ENCODE peak calls at places on chromosomes 16 and 17, in six cellular contexts. Z, Q, J, C, G and H are unnamed samples.

GRCh38 chr17:6996256-6997111 is 635 bp downstream of the ALOX12 start:
- DNase-seq in Z (no peak), Q (no peak), J (no peak), C (no peak), G (no peak), H (no peak)

GRCh38 chr17:80029235-80029974 is 6.3 kb downstream of the TBC1D16 start:
- DNase-seq in Z (peak; percentile 82), Q (no peak), J (no peak), C (no peak), G (no peak), H (no peak)

GRCh38 chr16:78249056-78249455 is 149.6 kb downstream of the WWOX start:
- DNase-seq in Z (peak; percentile 11), Q (no peak), J (no peak), C (no peak), G (no peak), H (no peak)

GRCh38 chr16:24645739-24646645 is 83.5 kb upstream of the TNRC6A start:
- DNase-seq in Z (no peak), Q (no peak), J (peak; percentile 99), C (peak; percentile 100), G (no peak), H (peak; percentile 76)

GRCh38 chr17:48505788-48506187 is 25.0 kb downstream of the HOXB1 start:
- DNase-seq in Z (no peak), Q (peak; percentile 71), J (no peak), C (peak; percentile 68), G (peak; percentile 77), H (peak; percentile 30)

GRCh38 chr16:66471264-66471663 is 44.2 kb downstream of the BEAN1 start:
- DNase-seq in Z (no peak), Q (no peak), J (no peak), C (no peak), G (no peak), H (no peak)

GRCh38 chr17:38560503-38561318 is 45.0 kb downstream of the SRCIN1 start:
- DNase-seq in Z (peak; percentile 22), Q (no peak), J (no peak), C (no peak), G (no peak), H (no peak)

GRCh38 chr16:3363793-3364192 is 8.1 kb downstream of the OR2C1 start:
- DNase-seq in Z (no peak), Q (no peak), J (no peak), C (no peak), G (no peak), H (no peak)

GRCh38 chr17:81484195-81484979 is 28.2 kb downstream of the ACTG1 start:
- DNase-seq in Z (peak; percentile 88), Q (peak; percentile 84), J (peak; percentile 45), C (no peak), G (peak; percentile 62), H (no peak)

GRCh38 chr16:86261379-86261778 is 248.9 kb upstream of the FOXF1 start:
- DNase-seq in Z (no peak), Q (no peak), J (no peak), C (no peak), G (no peak), H (no peak)

GRCh38 chr17:67053438-67054000 is 9.2 kb downstream of the CACNG1 start:
- DNase-seq in Z (no peak), Q (no peak), J (no peak), C (no peak), G (no peak), H (no peak)

GRCh38 chr16:27273670-27274522 is 5.3 kb upstream of the NSMCE1 start:
- DNase-seq in Z (no peak), Q (no peak), J (no peak), C (no peak), G (no peak), H (no peak)

GRCh38 chr17:49575524-49576120 is at the start of gene NXPH3:
- DNase-seq in Z (peak; percentile 62), Q (peak; percentile 55), J (no peak), C (no peak), G (no peak), H (no peak)

GRCh38 chr16:66858740-66859396 is 14.7 kb downstream of the CA7 start:
- DNase-seq in Z (peak; percentile 70), Q (no peak), J (no peak), C (no peak), G (no peak), H (no peak)

GRCh38 chr16:28254158-28254557 is 38.2 kb upstream of the SBK1 start:
- DNase-seq in Z (no peak), Q (no peak), J (no peak), C (no peak), G (no peak), H (no peak)

GRCh38 chr17:45110676-45111611 is 21.4 kb downstream of the PLCD3 start:
- DNase-seq in Z (peak; percentile 76), Q (peak; percentile 7), J (no peak), C (no peak), G (no peak), H (no peak)

GRCh38 chr16:48846277-48846676 is 236.3 kb upstream of the N4BP1 start:
- DNase-seq in Z (no peak), Q (no peak), J (no peak), C (no peak), G (no peak), H (no peak)

GRCh38 chr17:78117027-78117981 is 11.3 kb downstream of the TMC6 start:
- DNase-seq in Z (no peak), Q (peak; percentile 39), J (no peak), C (no peak), G (no peak), H (no peak)

GRCh38 chr17:79581306-79581932 is 29.4 kb downstream of the RBFOX3 start:
- DNase-seq in Z (no peak), Q (peak; percentile 7), J (no peak), C (no peak), G (no peak), H (no peak)

GRCh38 chr16:89410794-89411309 is 79.5 kb downstream of the ANKRD11 start:
- DNase-seq in Z (peak; percentile 62), Q (peak; percentile 44), J (peak; percentile 77), C (no peak), G (no peak), H (no peak)

GRCh38 chr17:1710807-1711553 is 803 bp upstream of the TLCD2 start:
- DNase-seq in Z (no peak), Q (no peak), J (no peak), C (no peak), G (no peak), H (no peak)

GRCh38 chr16:78763821-78764440 is 664.5 kb downstream of the WWOX start:
- DNase-seq in Z (no peak), Q (no peak), J (no peak), C (no peak), G (no peak), H (no peak)

GRCh38 chr17:33416131-33416530 is 123.0 kb upstream of the ASIC2 start:
- DNase-seq in Z (no peak), Q (no peak), J (no peak), C (no peak), G (no peak), H (no peak)

GRCh38 chr16:35102780-35103403 is 1643.5 kb downstream of the TP53TG3F start:
- DNase-seq in Z (no peak), Q (no peak), J (no peak), C (no peak), G (no peak), H (no peak)

GRCh38 chr17:980406-981291 is 1.1 kb upstream of the NXN start:
- DNase-seq in Z (peak; percentile 85), Q (peak; percentile 85), J (no peak), C (peak; percentile 58), G (peak; percentile 44), H (no peak)

GRCh38 chr17:15404116-15404730 is 62.8 kb upstream of the TEKT3 start:
- DNase-seq in Z (no peak), Q (no peak), J (no peak), C (no peak), G (no peak), H (no peak)

GRCh38 chr17:66720027-66720426 is 114.9 kb upstream of the CACNG5 start:
- DNase-seq in Z (no peak), Q (no peak), J (no peak), C (no peak), G (no peak), H (no peak)

GRCh38 chr17:18321309-18321708 is 6.2 kb downstream of the SMCR8 start:
- DNase-seq in Z (no peak), Q (no peak), J (no peak), C (no peak), G (no peak), H (no peak)

GRCh38 chr17:47959825-47960655 is 2.4 kb upstream of the PRR15L start:
- DNase-seq in Z (no peak), Q (no peak), J (no peak), C (no peak), G (no peak), H (no peak)

GRCh38 chr17:4393806-4394205 is 27.3 kb upstream of the UBE2G1 start:
- DNase-seq in Z (no peak), Q (no peak), J (no peak), C (no peak), G (no peak), H (peak; percentile 82)